ENCODE peak calls at places on chromosomes 3 and 15, in eight cellular contexts. P, H, A, K, B, W, J and M are unnamed samples.

GRCh38 chr15:66224946-66225345 is 28.6 kb downstream of the MEGF11 start:
- DNase-seq in J (no peak), B (no peak), H (no peak), W (no peak), K (no peak), A (peak; percentile 49), P (no peak), M (no peak)

GRCh38 chr3:130341882-130342281 is 3.6 kb upstream of the COL6A5 start:
- DNase-seq in P (no peak), J (no peak), H (no peak), B (no peak), K (no peak), A (no peak), W (no peak), M (no peak)

GRCh38 chr3:184140436-184140835 is 5.3 kb downstream of the EIF2B5 start:
- DNase-seq in K (no peak), P (no peak), B (no peak), W (no peak), H (no peak), J (no peak), A (no peak), M (no peak)

GRCh38 chr3:197522881-197523342 is 32.9 kb downstream of the BDH1 start:
- DNase-seq in H (peak; percentile 31), A (no peak), B (no peak), K (no peak), W (no peak), P (no peak), J (no peak), M (no peak)

GRCh38 chr3:147398841-147399534 is 7.4 kb downstream of the ZIC4 start:
- DNase-seq in K (no peak), B (no peak), J (no peak), H (no peak), P (no peak), A (no peak), W (no peak), M (no peak)

GRCh38 chr3:44762170-44762677 is 630 bp downstream of the KIF15 start:
- DNase-seq in K (no peak), B (no peak), J (no peak), H (no peak), A (no peak), W (no peak), P (no peak), M (no peak)

GRCh38 chr3:134060561-134061385 is 31.0 kb upstream of the SLCO2A1 start:
- DNase-seq in B (no peak), H (no peak), K (no peak), A (no peak), P (no peak), W (no peak), J (no peak), M (no peak)

GRCh38 chr15:69629631-69630161 is 177.1 kb downstream of the RPLP1 start:
- DNase-seq in K (no peak), H (no peak), P (no peak), B (peak; percentile 11), W (no peak), J (no peak), A (no peak), M (no peak)

GRCh38 chr15:78147566-78147965 is 1.6 kb upstream of the IDH3A start:
- DNase-seq in P (peak; percentile 45), J (no peak), H (no peak), B (no peak), W (no peak), A (no peak), K (no peak), M (no peak)

GRCh38 chr3:10783360-10784346 is 32.4 kb upstream of the SLC6A11 start:
- DNase-seq in A (peak; percentile 19), J (no peak), W (no peak), H (peak; percentile 26), B (peak; percentile 30), K (no peak), P (no peak), M (no peak)

GRCh38 chr3:32443471-32443870 is 51.8 kb downstream of the CMTM7 start:
- DNase-seq in P (no peak), J (no peak), H (no peak), B (no peak), A (no peak), K (no peak), W (no peak), M (no peak)

GRCh38 chr3:194256040-194256945 is 94.8 kb downstream of the CPN2 start:
- DNase-seq in W (no peak), J (no peak), P (no peak), K (no peak), H (no peak), B (no peak), A (peak; percentile 35), M (no peak)

GRCh38 chr3:158711886-158712285 is 20.4 kb downstream of the RARRES1 start:
- DNase-seq in B (no peak), H (no peak), J (peak; percentile 61), A (no peak), P (no peak), K (no peak), W (no peak), M (no peak)

DNA sequence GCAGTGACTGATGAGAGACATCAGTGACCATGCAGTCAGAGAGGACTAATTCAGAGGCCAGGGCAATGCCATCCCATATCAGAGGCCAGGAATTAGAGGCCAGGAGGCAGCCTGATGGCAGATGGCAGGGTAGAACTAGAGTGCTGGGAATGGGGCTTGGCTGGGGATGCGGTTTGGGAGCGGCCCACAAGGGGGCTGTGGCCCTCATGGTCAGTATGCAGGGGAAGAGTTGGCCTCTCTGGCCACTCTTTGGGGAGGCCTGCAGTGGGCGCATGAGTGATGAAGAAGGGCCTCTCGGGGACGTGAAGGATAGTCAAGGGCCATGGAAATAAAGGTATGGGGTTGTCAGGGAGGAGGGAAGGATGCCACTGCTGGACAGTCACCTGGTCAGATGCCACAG is 101.7 kb downstream of the EEFSEC start:
- DNase-seq in H (no peak), K (no peak), A (no peak), J (no peak), W (no peak), B (no peak), P (no peak), M (no peak)
- H3K9me3 ChIP-seq in H (no peaks in the 10 kb centered on the region), K (peaks cover 3% of the 10 kb centered on the region), A (no peaks in the 10 kb centered on the region), J (peaks cover 3% of the 10 kb centered on the region), W (peaks cover 11% of the 10 kb centered on the region), B (no peaks in the 10 kb centered on the region), P (peaks cover 14% of the 10 kb centered on the region), M (no peaks in the 10 kb centered on the region)

DNA sequence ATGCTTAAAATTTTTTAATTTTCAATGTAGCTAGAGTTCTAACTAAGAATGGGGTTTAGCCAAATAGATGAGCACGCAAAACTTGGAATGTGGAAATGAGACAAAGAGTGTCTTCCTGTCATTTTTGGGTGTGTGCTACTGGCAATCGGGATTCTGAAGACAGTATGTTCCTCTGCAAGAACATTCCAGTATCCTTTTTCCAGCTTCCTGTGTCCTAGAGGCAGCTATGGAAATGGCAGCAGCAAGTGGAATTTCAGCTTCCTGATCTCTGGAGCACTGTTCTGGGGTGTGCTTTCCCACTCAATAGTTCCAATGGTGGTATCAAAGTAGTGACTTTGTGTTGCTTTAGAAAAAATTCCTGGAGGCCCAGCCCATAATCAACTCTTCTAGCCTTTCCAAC is 642.9 kb upstream of the KCNMB2 start:
- DNase-seq in J (no peak), A (no peak), W (no peak), B (no peak), K (no peak), H (no peak), P (no peak), M (no peak)
- TF ChIP-seq CTCF in J (peak; percentile 36), A (no peak), W (no peak), B (no peak), K (no peak), H (peak; percentile 30), P (no peak), M (no peak)

GRCh38 chr15:60364306-60364924 is 33.4 kb downstream of the ANXA2 start:
- DNase-seq in P (no peak), J (no peak), K (no peak), W (no peak), A (no peak), B (no peak), H (no peak), M (no peak)

GRCh38 chr15:60358935-60359672 is 38.7 kb downstream of the ANXA2 start:
- DNase-seq in J (peak; percentile 62), A (no peak), H (peak; percentile 58), W (no peak), K (no peak), B (no peak), P (no peak), M (no peak)

GRCh38 chr15:60363903-60364302 is 33.9 kb downstream of the ANXA2 start:
- DNase-seq in A (no peak), P (no peak), K (no peak), B (no peak), H (no peak), J (no peak), W (no peak), M (no peak)

GRCh38 chr15:60363024-60363674 is 34.6 kb downstream of the ANXA2 start:
- DNase-seq in B (no peak), W (no peak), H (no peak), K (no peak), J (no peak), A (no peak), P (no peak), M (no peak)

DNA sequence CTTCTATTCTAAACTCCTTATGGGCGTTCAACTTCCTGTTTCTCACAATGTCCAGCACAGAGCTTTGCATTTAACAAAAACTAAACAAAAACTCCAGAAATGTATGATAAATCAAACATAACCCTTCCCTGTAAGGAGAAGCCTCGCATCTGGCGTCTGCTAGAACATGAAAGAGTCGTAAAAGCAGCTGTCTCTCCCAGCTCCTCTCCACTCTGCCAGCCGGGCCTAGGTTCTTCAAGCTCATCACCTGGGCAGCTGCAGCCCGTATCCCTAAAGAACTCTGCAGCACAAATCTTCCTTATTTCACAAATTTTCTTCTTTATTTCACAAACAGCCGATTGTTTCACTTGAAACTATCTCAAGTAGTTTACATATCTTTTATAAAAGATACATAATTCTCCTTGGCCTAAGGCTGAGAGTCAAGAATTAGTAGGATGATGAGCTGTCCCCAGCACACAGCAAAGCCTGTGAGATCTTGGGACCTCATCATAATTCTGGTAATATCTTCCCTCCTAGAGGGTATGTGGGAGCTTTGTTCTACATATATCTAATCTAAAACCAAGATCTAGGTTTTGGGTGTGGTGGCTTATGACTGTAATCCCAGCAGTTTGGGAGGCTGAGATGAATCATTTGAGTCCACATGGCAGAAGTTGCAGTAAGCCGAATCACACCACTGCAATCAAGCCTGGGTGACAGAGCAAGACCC is 35.3 kb downstream of the ANXA2 start:
- DNase-seq in W (no peak), A (no peak), J (peak; percentile 33), B (no peak), P (no peak), K (no peak), H (peak; percentile 39), M (no peak)
- H3K9me3 ChIP-seq in W (no peaks in the 10 kb centered on the region), A (no peaks in the 10 kb centered on the region), J (no peaks in the 10 kb centered on the region), B (no peaks in the 10 kb centered on the region), P (no peaks in the 10 kb centered on the region), K (no peaks in the 10 kb centered on the region), H (no peaks in the 10 kb centered on the region), M (no peaks in the 10 kb centered on the region)

DNA sequence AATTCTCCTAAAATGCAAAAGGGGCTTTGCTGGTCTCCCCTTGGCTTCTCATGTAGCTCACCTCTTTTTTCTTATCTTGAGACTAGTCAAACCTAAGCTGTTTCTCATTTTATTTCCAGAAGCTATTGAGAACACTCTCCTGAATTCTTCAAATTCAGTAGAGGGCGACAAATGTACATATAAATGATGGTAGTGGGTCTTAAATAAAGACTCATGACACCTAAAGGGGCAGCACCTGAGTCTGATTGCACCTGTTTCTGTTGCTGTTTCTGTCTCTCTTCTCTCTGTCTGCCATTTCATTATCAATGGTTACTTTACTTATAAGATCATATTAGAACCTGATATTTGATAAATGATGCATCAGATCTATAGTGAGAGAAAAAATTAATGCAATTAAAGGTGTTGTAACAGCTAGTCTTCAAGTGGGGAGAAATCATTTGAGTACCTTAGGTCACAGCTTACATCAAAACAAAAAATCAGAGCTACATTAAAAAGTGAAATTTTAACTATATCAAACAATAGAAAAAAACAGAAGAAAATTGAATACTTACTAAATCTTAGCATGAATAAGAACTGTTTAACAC is 7.0 kb downstream of the ADIPOQ start:
- DNase-seq in P (no peak), W (no peak), H (no peak), J (no peak), A (no peak), B (no peak), K (no peak), M (no peak)
- TF ChIP-seq CTCF in P (peak; percentile 69), W (peak; percentile 20), H (peak; percentile 9), J (peak; percentile 51), A (peak; percentile 46), B (no peak), K (peak; percentile 41), M (peak; percentile 18)